ENCODE peak calls at places on chromosomes 7 and 10, in nine cellular contexts. R, O, E, C, M, Z, G, Q and S are unnamed samples.

GRCh38 chr10:93333278-93333978 is 148.7 kb downstream of the MYOF start:
- DNase-seq in M (no peak), Q (peak), C (no peak), E (no peak), R (no peak), O (no peak), Z (no peak), G (no peak), S (no peak)

GRCh38 chr7:90312745-90313144 is 8.4 kb downstream of the FAM237B start:
- DNase-seq in Z (no peak), C (no peak), M (no peak), O (no peak), Q (peak), E (no peak), G (no peak), R (no peak), S (no peak)

GRCh38 chr7:151686826-151687225 is 167.1 kb upstream of the RHEB start:
- DNase-seq in G (no peak), E (no peak), Q (no peak), O (no peak), Z (no peak), C (no peak), M (peak), R (no peak), S (no peak)

GRCh38 chr10:78543026-78543748 is 509.5 kb downstream of the RPS24 start:
- DNase-seq in G (no peak), Z (no peak), R (no peak), Q (no peak), C (no peak), M (no peak), O (no peak), E (no peak), S (no peak)

GRCh38 chr7:107860981-107861652 is 29.9 kb upstream of the DLD start:
- DNase-seq in M (no peak), Z (no peak), O (no peak), E (no peak), R (peak), Q (no peak), G (no peak), C (no peak), S (no peak)

GRCh38 chr10:97792058-97792721 is 20.4 kb upstream of the SFRP5 start:
- DNase-seq in C (no peak), O (peak), Z (peak), M (peak), R (peak), E (peak), G (peak), Q (peak), S (peak)

GRCh38 chr10:119541046-119541445 is 1.5 kb downstream of the RGS10 start:
- DNase-seq in E (no peak), C (no peak), Q (no peak), G (no peak), Z (no peak), R (no peak), O (peak), M (no peak), S (no peak)

GRCh38 chr7:322708-323111 is 32.7 kb downstream of the FOXL3 start:
- DNase-seq in C (no peak), M (no peak), E (no peak), G (no peak), O (no peak), Z (no peak), Q (no peak), R (no peak), S (no peak)

GRCh38 chr10:100766693-100767427 is 21.5 kb downstream of the PAX2 start:
- DNase-seq in M (no peak), G (no peak), E (no peak), Q (no peak), Z (no peak), R (no peak), C (no peak), O (no peak), S (peak)

GRCh38 chr7:42831051-42831952 is 80.6 kb downstream of the C7orf25 start:
- DNase-seq in E (peak), Q (peak), O (no peak), M (peak), Z (no peak), R (peak), G (no peak), C (no peak), S (peak)

GRCh38 chr10:79340646-79341244 is 6.5 kb upstream of the PPIF start:
- DNase-seq in O (no peak), M (no peak), Q (no peak), R (no peak), Z (no peak), E (no peak), C (no peak), G (no peak), S (no peak)

GRCh38 chr7:12641196-12641595 is 46.2 kb upstream of the ARL4A start:
- DNase-seq in Q (no peak), E (no peak), M (no peak), R (no peak), O (no peak), C (no peak), Z (no peak), G (no peak), S (no peak)

GRCh38 chr10:70272925-70273316 is 10.9 kb downstream of the NPFFR1 start:
- DNase-seq in G (no peak), M (no peak), E (no peak), C (no peak), R (no peak), Z (peak), Q (peak), O (peak), S (no peak)

GRCh38 chr7:35905555-35905954 is 104.7 kb downstream of the SEPTIN7 start:
- DNase-seq in O (no peak), G (no peak), M (no peak), R (no peak), Q (no peak), Z (no peak), E (no peak), C (no peak), S (no peak)

GRCh38 chr7:47609803-47610452 is 28.0 kb upstream of the TNS3 start:
- DNase-seq in E (no peak), M (no peak), Z (no peak), G (no peak), C (no peak), O (no peak), R (no peak), Q (no peak), S (no peak)

GRCh38 chr10:72762042-72762441 is 70.1 kb downstream of the MCU start:
- DNase-seq in Z (no peak), G (no peak), C (no peak), Q (no peak), E (no peak), R (no peak), M (no peak), O (no peak), S (no peak)